ENCODE peak calls at places on chromosomes 3 and 15, in eight cellular contexts. O is endothelial cell, A is breast epithelium, D is GM23338, E is SK-N-SH, F is LoVo, I is GM13977, X is cardiac septum. M is an unnamed sample.
A peak's percentile ranks its signal among the peaks of the same experiment; 100 is the strongest.

GRCh38 chr3:123781571-123782275 is 102.4 kb downstream of the MYLK start:
- DNase-seq in O (no peak), A (no peak), D (no peak), E (no peak), F (no peak), I (no peak), X (no peak), M (no peak)

GRCh38 chr3:40718681-40719080 is 193.9 kb downstream of the ZNF621 start:
- DNase-seq in O (no peak), A (no peak), D (no peak), E (no peak), F (no peak), I (peak; percentile 64), X (no peak), M (no peak)

GRCh38 chr3:242986-243706 is 46.6 kb downstream of the CHL1 start:
- DNase-seq in O (no peak), A (no peak), D (no peak), E (no peak), F (no peak), I (no peak), X (no peak), M (peak; percentile 15)

GRCh38 chr3:141255864-141256263 is 24.2 kb downstream of the PXYLP1 start:
- DNase-seq in O (no peak), A (no peak), D (peak; percentile 71), E (no peak), F (no peak), I (no peak), X (no peak), M (no peak)

GRCh38 chr3:29426302-29427226 is 145.7 kb downstream of the RBMS3 start:
- DNase-seq in O (no peak), A (no peak), D (no peak), E (no peak), F (no peak), I (no peak), X (no peak), M (no peak)

GRCh38 chr3:126621627-126622345 is 33.1 kb downstream of the TXNRD3 start:
- DNase-seq in O (no peak), A (no peak), D (no peak), E (no peak), F (no peak), I (no peak), X (no peak), M (no peak)

GRCh38 chr15:88028024-88028423 is 228.5 kb downstream of the NTRK3 start:
- DNase-seq in O (no peak), A (no peak), D (peak; percentile 14), E (no peak), F (no peak), I (no peak), X (no peak), M (no peak)

GRCh38 chr15:62591842-62592838 is 427.1 kb upstream of the C2CD4B start:
- DNase-seq in O (no peak), A (no peak), D (no peak), E (no peak), F (no peak), I (no peak), X (no peak), M (no peak)

GRCh38 chr3:49715611-49716121 is 3.8 kb downstream of the AMIGO3 start:
- DNase-seq in O (no peak), A (peak; percentile 25), D (no peak), E (peak; percentile 13), F (no peak), I (no peak), X (no peak), M (no peak)

GRCh38 chr3:105970283-105970682 is 101.5 kb upstream of the CBLB start:
- DNase-seq in O (no peak), A (peak; percentile 52), D (no peak), E (no peak), F (no peak), I (no peak), X (no peak), M (no peak)

GRCh38 chr15:62617741-62618140 is 424.8 kb upstream of the TPM1 start:
- DNase-seq in O (no peak), A (no peak), D (no peak), E (no peak), F (no peak), I (no peak), X (no peak), M (no peak)

GRCh38 chr15:95095250-95095649 is 863.9 kb downstream of the MCTP2 start:
- DNase-seq in O (no peak), A (no peak), D (no peak), E (no peak), F (no peak), I (no peak), X (no peak), M (no peak)

M was measured in retina.